ENCODE peak calls at places on chromosomes 6 and 20, in nine cellular contexts. N is Peyer's patch; I is uterus; K is heart left ventricle; G is omental fat pad; T is AG10803; C is fibroblast of the aortic adventitia; R is cardiac muscle cell; E is CD8-positive, alpha-beta T cell. B is an unnamed sample.

GRCh38 chr6:116144590-116144989 is 18.7 kb upstream of the COL10A1 start:
- DNase-seq in R (no peak), C (peak), T (peak), K (no peak), E (no peak), N (no peak), I (no peak), G (no peak), B (no peak)

GRCh38 chr6:102944475-102944874 is 1551.0 kb downstream of the GRIK2 start:
- DNase-seq in E (no peak), R (no peak), N (no peak), K (no peak), C (no peak), T (no peak), G (no peak), I (no peak), B (no peak)

GRCh38 chr6:137166247-137167098 is 7.0 kb downstream of the IL22RA2 start:
- DNase-seq in K (no peak), T (no peak), N (no peak), C (no peak), E (no peak), I (no peak), G (no peak), R (no peak), B (no peak)

GRCh38 chr6:10465633-10466499 is 51.0 kb upstream of the TFAP2A start:
- DNase-seq in I (no peak), N (no peak), E (no peak), G (no peak), R (peak), C (peak), K (no peak), T (peak), B (no peak)

GRCh38 chr6:166269301-166270039 is 38.7 kb downstream of the PRR18 start:
- DNase-seq in N (no peak), G (no peak), I (no peak), T (no peak), R (no peak), C (no peak), E (no peak), K (no peak), B (no peak)

GRCh38 chr6:109291893-109292292 is 90.4 kb downstream of the CD164 start:
- DNase-seq in I (no peak), C (no peak), T (no peak), K (no peak), N (no peak), G (no peak), E (no peak), R (no peak), B (no peak)

GRCh38 chr6:35084511-35085203 is 56.5 kb downstream of the TCP11 start:
- DNase-seq in C (no peak), K (no peak), R (no peak), T (no peak), N (no peak), I (no peak), G (no peak), E (no peak), B (peak)

GRCh38 chr20:40251284-40251932 is 437.6 kb downstream of the MAFB start:
- DNase-seq in R (peak), K (no peak), G (no peak), E (no peak), I (no peak), N (no peak), C (peak), T (peak), B (no peak)

GRCh38 chr20:49291200-49291599 is 13.3 kb upstream of the ZNFX1 start:
- DNase-seq in T (no peak), E (no peak), N (no peak), R (no peak), C (no peak), K (no peak), G (no peak), I (no peak), B (no peak)

GRCh38 chr20:50980851-50981713 is 22.5 kb downstream of the MOCS3 start:
- DNase-seq in E (peak), C (peak), R (peak), I (peak), T (peak), K (peak), G (no peak), N (no peak), B (no peak)

GRCh38 chr6:3596736-3597135 is 139.9 kb upstream of the SLC22A23 start:
- DNase-seq in G (no peak), N (no peak), E (no peak), R (no peak), C (peak), T (no peak), K (no peak), I (no peak), B (no peak)

GRCh38 chr6:593907-594212 is 63.0 kb downstream of the HUS1B start:
- DNase-seq in G (no peak), T (no peak), K (no peak), C (no peak), E (no peak), N (no peak), R (no peak), I (no peak), B (no peak)

GRCh38 chr6:150452642-150453243 is 83.9 kb downstream of the IYD start:
- DNase-seq in C (no peak), E (no peak), R (peak), I (no peak), G (no peak), K (peak), T (no peak), N (no peak), B (no peak)

GRCh38 chr20:61881861-61882260 is 183.8 kb downstream of the TAF4 start:
- DNase-seq in G (no peak), K (no peak), E (no peak), N (no peak), T (no peak), C (no peak), R (no peak), I (no peak), B (no peak)

GRCh38 chr6:31175961-31176360 is 5.5 kb upstream of the POU5F1 start:
- DNase-seq in T (peak), N (no peak), K (no peak), I (no peak), G (no peak), C (peak), R (no peak), E (no peak), B (no peak)

GRCh38 chr6:16058188-16058780 is 70.6 kb upstream of the MYLIP start:
- DNase-seq in T (no peak), G (no peak), I (no peak), N (no peak), C (no peak), E (no peak), R (peak), K (no peak), B (no peak)

GRCh38 chr6:125637207-125637606 is 112.2 kb upstream of the HEY2 start:
- DNase-seq in G (no peak), K (no peak), I (no peak), E (no peak), N (no peak), R (no peak), T (no peak), C (no peak), B (no peak)

GRCh38 chr20:11844691-11845090 is 73.0 kb upstream of the BTBD3 start:
- DNase-seq in C (peak), N (no peak), K (no peak), T (peak), I (no peak), E (no peak), G (no peak), R (no peak), B (no peak)

GRCh38 chr6:166511316-166511715 is 75.2 kb downstream of the RAMACL start:
- DNase-seq in C (no peak), K (no peak), N (no peak), I (no peak), R (no peak), G (no peak), E (no peak), T (peak), B (no peak)

GRCh38 chr6:156791261-156791850 is 14.2 kb downstream of the ARID1B start:
- DNase-seq in R (peak), I (no peak), K (no peak), E (no peak), C (peak), G (no peak), N (no peak), T (peak), B (no peak)

GRCh38 chr20:11891827-11892521 is 25.7 kb upstream of the BTBD3 start:
- DNase-seq in E (no peak), I (peak), G (peak), K (peak), R (peak), C (peak), T (peak), N (no peak), B (no peak)

GRCh38 chr20:38825901-38826625 is 20.6 kb downstream of the PPP1R16B start:
- DNase-seq in I (no peak), G (no peak), T (peak), K (no peak), N (no peak), E (no peak), R (peak), C (peak), B (no peak)

GRCh38 chr20:47392015-47392720 is 35.7 kb upstream of the ZMYND8 start:
- DNase-seq in C (peak), N (no peak), E (no peak), G (no peak), I (no peak), K (no peak), T (peak), R (no peak), B (no peak)

GRCh38 chr20:34065260-34065659 is 46.8 kb downstream of the EIF2S2 start:
- DNase-seq in T (peak), K (no peak), E (no peak), N (no peak), R (no peak), G (no peak), I (peak), C (peak), B (no peak)

GRCh38 chr6:37480951-37481597 is 18.6 kb downstream of the CCDC167 start:
- DNase-seq in G (no peak), E (no peak), K (no peak), N (no peak), R (no peak), I (no peak), C (no peak), T (no peak), B (no peak)

GRCh38 chr6:31729979-31730630 is 1.0 kb upstream of the DDAH2 start:
- DNase-seq in E (no peak), N (peak), C (peak), G (peak), K (peak), R (peak), T (peak), I (peak), B (no peak)

GRCh38 chr20:32378461-32378860 is 20.3 kb downstream of the ASXL1 start:
- DNase-seq in C (peak), R (no peak), K (no peak), N (no peak), T (no peak), I (no peak), E (no peak), G (no peak), B (no peak)

GRCh38 chr20:44849712-44850111 is 35.8 kb upstream of the YWHAB start:
- DNase-seq in E (no peak), C (no peak), N (no peak), G (no peak), I (no peak), R (no peak), K (no peak), T (no peak), B (no peak)

GRCh38 chr6:17816921-17817611 is 110.3 kb upstream of the NUP153 start:
- DNase-seq in N (no peak), T (peak), R (no peak), E (no peak), K (no peak), C (peak), I (no peak), G (no peak), B (no peak)

GRCh38 chr6:132364249-132364648 is 37.0 kb downstream of the MOXD1 start:
- DNase-seq in N (no peak), T (no peak), I (no peak), R (no peak), C (no peak), G (no peak), K (no peak), E (no peak), B (no peak)

GRCh38 chr6:161353208-161353613 is 79.3 kb upstream of the AGPAT4 start:
- DNase-seq in C (no peak), E (no peak), I (no peak), K (no peak), T (no peak), N (no peak), G (no peak), R (peak), B (no peak)

GRCh38 chr6:17869010-17869752 is 118.3 kb downstream of the KIF13A start:
- DNase-seq in C (peak), G (no peak), E (no peak), R (no peak), K (no peak), T (peak), I (no peak), N (no peak), B (no peak)

GRCh38 chr20:16699287-16699686 is 30.5 kb upstream of the SNRPB2 start:
- DNase-seq in I (no peak), C (no peak), E (no peak), N (no peak), R (peak), T (no peak), G (no peak), K (no peak), B (no peak)
- TF ChIP-seq CTCF in I (no peak), C (no peak), E (no peak), N (no peak), R (no peak), T (no peak), G (no peak), K (peak), B (peak)

DNA sequence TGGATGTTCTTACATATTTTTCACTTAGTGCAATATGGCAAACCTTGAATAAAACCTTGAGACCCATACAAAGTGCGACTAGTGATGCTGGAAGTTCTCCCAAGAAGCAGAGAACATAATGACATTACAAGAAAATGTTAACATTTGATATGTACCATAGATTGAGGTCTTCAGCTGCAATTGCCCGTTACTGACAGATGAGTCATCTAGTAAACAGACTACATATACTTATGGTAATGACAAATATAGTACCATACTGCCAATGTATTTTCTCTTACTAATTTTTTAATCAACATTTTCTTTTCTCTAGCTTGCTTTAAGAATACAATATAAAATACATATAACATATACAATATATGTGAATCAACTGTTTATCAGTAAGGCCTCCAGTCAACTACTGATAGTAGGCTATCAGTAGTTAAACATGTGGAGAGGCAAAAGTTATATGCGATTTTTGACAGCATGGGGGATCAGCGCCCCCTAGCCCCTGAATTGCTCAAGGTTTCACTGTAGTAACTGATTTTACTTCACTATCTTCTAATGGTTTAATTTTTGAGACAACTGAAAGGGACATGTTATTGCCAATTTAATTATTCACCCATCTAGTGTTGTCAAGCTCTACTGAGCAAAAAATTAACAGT is 166.7 kb upstream of the ADGRB3 start:
- DNase-seq in C (no peak), T (no peak), G (no peak), R (no peak), K (no peak), E (no peak), I (no peak), N (no peak), B (no peak)
- TF ChIP-seq CTCF in C (no peak), T (no peak), G (no peak), R (no peak), K (no peak), E (no peak), I (no peak), N (no peak), B (peak)

GRCh38 chr6:117795234-117795633 is 111.8 kb upstream of the SLC35F1 start:
- DNase-seq in C (no peak), G (no peak), T (no peak), R (no peak), E (no peak), K (no peak), N (no peak), I (no peak), B (no peak)
- TF ChIP-seq CTCF in C (no peak), G (no peak), T (no peak), R (no peak), E (no peak), K (no peak), N (no peak), I (no peak), B (no peak)

GRCh38 chr6:79249136-79249535 is 14.7 kb upstream of the HMGN3 start:
- DNase-seq in T (no peak), N (no peak), I (no peak), K (no peak), R (no peak), E (no peak), C (no peak), G (no peak), B (no peak)
- TF ChIP-seq CTCF in T (no peak), N (no peak), I (no peak), K (no peak), R (no peak), E (no peak), C (no peak), G (no peak), B (no peak)

GRCh38 chr6:159760602-159761057 is 1.2 kb upstream of the ACAT2 start:
- DNase-seq in E (no peak), I (no peak), K (no peak), N (no peak), G (no peak), T (peak), R (no peak), C (peak), B (no peak)

GRCh38 chr6:159761135-159761872 is 541 bp upstream of the ACAT2 start:
- DNase-seq in R (peak), G (no peak), C (peak), T (no peak), E (no peak), I (peak), K (no peak), N (peak), B (no peak)

GRCh38 chr6:159756508-159756907 is 5.3 kb upstream of the ACAT2 start:
- DNase-seq in C (no peak), R (no peak), E (no peak), K (no peak), T (no peak), I (no peak), N (no peak), G (no peak), B (no peak)

GRCh38 chr6:159759645-159760044 is 2.2 kb upstream of the ACAT2 start:
- DNase-seq in C (no peak), N (no peak), I (no peak), K (no peak), E (no peak), G (no peak), R (no peak), T (no peak), B (no peak)

GRCh38 chr6:159758031-159759001 is 3.5 kb upstream of the ACAT2 start:
- DNase-seq in I (no peak), C (peak), G (no peak), E (no peak), K (no peak), T (peak), R (no peak), N (no peak), B (no peak)
- TF ChIP-seq CTCF in I (no peak), C (no peak), G (no peak), E (no peak), K (no peak), T (peak), R (peak), N (no peak), B (no peak)

B was measured in D721Med.